ENCODE peak calls at places on chromosomes 16 and 17, in ten cellular contexts. H is GM10248; G is H9; F is left kidney; U is DMS153; B is psoas muscle; W is endothelial cell; T is heart left ventricle; D is AG08395; O is activated CD4-positive, alpha-beta T cell treated with anti-CD3 and anti-CD28 coated beads, Interleukin-2, amount 50 U/mL, for 1 hour. I is an unnamed sample.

GRCh38 chr16:26911436-26911835 is 155.3 kb upstream of the C16orf82 start:
- DNase-seq in H (no peak), G (no peak), F (no peak), U (no peak), B (no peak), W (no peak), T (no peak), D (no peak), O (no peak), I (no peak)

GRCh38 chr17:60231234-60231633 is 81.5 kb downstream of the CA4 start:
- DNase-seq in H (peak), G (no peak), F (peak), U (no peak), B (no peak), W (no peak), T (no peak), D (peak), O (no peak), I (no peak)

GRCh38 chr16:68369168-68369567 is 58.3 kb downstream of the PRMT7 start:
- DNase-seq in H (no peak), G (no peak), F (no peak), U (no peak), B (no peak), W (no peak), T (no peak), D (no peak), O (no peak), I (no peak)

GRCh38 chr17:3935140-3935542 is 18.9 kb upstream of the P2RX1 start:
- DNase-seq in H (peak), G (peak), F (peak), U (no peak), B (peak), W (peak), T (peak), D (no peak), O (peak), I (peak)

GRCh38 chr16:76614255-76614654 is 337.1 kb downstream of the CNTNAP4 start:
- DNase-seq in H (no peak), G (no peak), F (no peak), U (peak), B (no peak), W (no peak), T (no peak), D (no peak), O (no peak), I (no peak)

GRCh38 chr17:27324940-27325339 is 31.0 kb downstream of the WSB1 start:
- DNase-seq in H (no peak), G (peak), F (no peak), U (no peak), B (no peak), W (no peak), T (no peak), D (no peak), O (no peak), I (no peak)

GRCh38 chr17:43779145-43780125 is 658 bp upstream of the DUSP3 start:
- DNase-seq in H (no peak), G (peak), F (peak), U (no peak), B (no peak), W (peak), T (no peak), D (no peak), O (no peak), I (no peak)

GRCh38 chr17:18040287-18040858 is 1.2 kb downstream of the GID4 start:
- DNase-seq in H (no peak), G (no peak), F (peak), U (no peak), B (no peak), W (no peak), T (no peak), D (no peak), O (no peak), I (no peak)

GRCh38 chr17:29615492-29616299 is 7.0 kb downstream of the CORO6 start:
- DNase-seq in H (peak), G (peak), F (peak), U (peak), B (peak), W (peak), T (peak), D (peak), O (peak), I (peak)

GRCh38 chr16:49620158-49620867 is 235.6 kb downstream of the ZNF423 start:
- DNase-seq in H (no peak), G (peak), F (peak), U (no peak), B (peak), W (no peak), T (peak), D (peak), O (no peak), I (no peak)

GRCh38 chr16:59849716-59850115 is 1115.6 kb upstream of the GOT2 start:
- DNase-seq in H (no peak), G (peak), F (no peak), U (no peak), B (no peak), W (no peak), T (no peak), D (no peak), O (no peak), I (no peak)

GRCh38 chr17:56715613-56716357 is 117.9 kb downstream of the C17orf67 start:
- DNase-seq in H (peak), G (peak), F (peak), U (peak), B (peak), W (peak), T (peak), D (peak), O (peak), I (peak)